ENCODE peak calls at places on chromosomes 4 and X, in ten cellular contexts. V is fibroblast of villous mesenchyme; O is SK-N-SH; S is pancreas; F is aorta; T is lung; A is MM.1S; J is fibroblast of lung; Y is fibroblast of mammary gland; U is CD4-positive, CD25-positive, alpha-beta regulatory T cell. R is an unnamed sample.

GRCh38 chrX:140764401-140764919 is 54.9 kb downstream of the LINC00632 start:
- DNase-seq in J (peak), S (peak), U (no peak), Y (peak), F (peak), V (peak), A (peak), T (no peak), O (peak), R (no peak)

GRCh38 chr4:145153904-145154298 is 26.5 kb downstream of the OTUD4 start:
- DNase-seq in J (no peak), U (no peak), V (no peak), T (no peak), Y (no peak), A (peak), O (no peak), F (no peak), S (no peak), R (no peak)

GRCh38 chr4:101271516-101271915 is 75.8 kb downstream of the PPP3CA start:
- DNase-seq in O (no peak), V (peak), A (no peak), F (no peak), T (no peak), J (peak), U (no peak), Y (peak), S (no peak), R (no peak)

GRCh38 chr4:24664956-24665355 is 80.6 kb upstream of the DHX15 start:
- DNase-seq in V (peak), O (no peak), Y (peak), A (no peak), T (no peak), J (peak), S (no peak), F (no peak), U (no peak), R (no peak)

GRCh38 chrX:139691493-139691842 is 16.5 kb downstream of the MCF2 start:
- DNase-seq in J (peak), O (peak), S (no peak), F (peak), T (no peak), V (no peak), U (no peak), Y (peak), A (no peak), R (no peak)

GRCh38 chrX:38871129-38872029 is 70.1 kb downstream of the MID1IP1 start:
- DNase-seq in U (no peak), F (no peak), Y (no peak), O (no peak), S (no peak), V (no peak), J (peak), T (no peak), A (no peak), R (no peak)

GRCh38 chr4:156559346-156559745 is 412.3 kb downstream of the PDGFC start:
- DNase-seq in V (no peak), Y (peak), F (no peak), U (no peak), S (no peak), A (no peak), T (no peak), J (peak), O (no peak), R (no peak)

GRCh38 chr4:93960450-93960849 is 131.9 kb downstream of the ATOH1 start:
- DNase-seq in F (no peak), T (no peak), V (no peak), J (no peak), O (no peak), U (no peak), S (no peak), Y (no peak), A (no peak), R (no peak)

GRCh38 chr4:22345678-22346077 is 170.2 kb downstream of the ADGRA3 start:
- DNase-seq in O (no peak), V (no peak), T (no peak), A (no peak), S (no peak), U (no peak), F (no peak), Y (no peak), J (no peak), R (no peak)

GRCh38 chrX:38803609-38804480 is 2.6 kb downstream of the MID1IP1 start:
- DNase-seq in Y (peak), O (peak), F (peak), T (peak), J (peak), A (peak), U (no peak), V (peak), S (peak), R (no peak)

GRCh38 chr4:6898763-6899162 is 10.9 kb upstream of the TBC1D14 start:
- DNase-seq in F (no peak), O (no peak), J (no peak), S (no peak), U (no peak), T (no peak), Y (no peak), V (peak), A (no peak), R (no peak)

GRCh38 chrX:150848914-150849365 is 49.5 kb downstream of the CD99L2 start:
- DNase-seq in A (no peak), Y (no peak), F (no peak), U (no peak), T (peak), J (no peak), V (no peak), O (no peak), S (peak), R (peak)

GRCh38 chr4:16104520-16104919 is 20.7 kb upstream of the PROM1 start:
- DNase-seq in J (no peak), O (no peak), V (no peak), F (no peak), T (no peak), U (no peak), A (no peak), S (no peak), Y (no peak), R (no peak)

GRCh38 chr4:176587920-176588319 is 204.8 kb downstream of the VEGFC start:
- DNase-seq in F (no peak), J (peak), V (peak), A (no peak), S (no peak), T (no peak), Y (peak), O (no peak), U (no peak), R (no peak)

GRCh38 chrX:141989134-141989533 is 85.4 kb downstream of the MAGEC1 start:
- DNase-seq in J (peak), T (no peak), O (no peak), F (no peak), U (no peak), S (no peak), Y (no peak), A (no peak), V (no peak), R (peak)

GRCh38 chr4:121676388-121677075 is 20.2 kb downstream of the ANXA5 start:
- DNase-seq in U (no peak), O (no peak), J (no peak), T (no peak), F (no peak), A (no peak), V (no peak), S (no peak), Y (no peak), R (no peak)

GRCh38 chrX:139932077-139932900 is 564 bp downstream of the ATP11C start:
- DNase-seq in V (peak), S (peak), Y (no peak), O (peak), A (peak), J (peak), F (peak), U (peak), T (peak), R (peak)

DNA sequence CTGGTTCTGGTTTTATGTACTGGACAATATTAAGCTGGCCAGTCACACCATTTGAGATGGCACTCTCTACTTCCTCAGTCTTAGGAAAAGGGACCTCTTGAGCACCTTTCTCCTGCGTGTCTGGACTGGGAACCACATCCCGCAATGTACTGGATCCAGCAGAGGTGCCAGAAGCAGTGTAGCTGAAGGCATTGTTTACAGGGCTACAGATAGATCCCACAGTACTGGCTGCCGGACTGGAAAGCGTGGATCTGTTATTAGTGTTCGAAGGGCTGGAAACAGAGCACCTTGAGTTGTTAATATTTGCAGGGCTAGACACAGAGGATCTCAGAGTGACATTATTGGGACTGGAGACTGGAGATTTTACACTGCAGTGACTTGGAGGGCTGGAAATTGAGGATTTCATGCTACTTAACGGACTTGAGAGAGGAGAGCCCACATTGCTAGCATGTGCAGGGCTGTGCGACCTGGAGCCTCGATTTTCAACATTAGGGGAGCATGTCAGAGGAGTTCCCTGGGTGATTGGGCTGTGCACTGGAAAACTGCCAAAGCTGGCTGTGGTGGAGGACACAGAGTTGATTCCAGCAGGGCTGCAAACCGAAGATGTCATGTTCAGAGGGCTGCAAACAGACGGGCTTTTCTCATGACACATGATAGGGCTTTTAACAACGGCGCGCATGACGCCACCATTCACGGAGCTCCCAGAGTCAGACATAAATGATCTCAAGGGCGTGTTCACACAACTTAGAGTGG is 6.4 kb downstream of the NR3C2 start:
- DNase-seq in U (no peak), J (no peak), F (no peak), O (no peak), S (no peak), Y (no peak), T (no peak), V (no peak), A (no peak), R (no peak)
- H3K4me3 ChIP-seq in U (no peak), J (no peak), F (no peak), O (no peak), S (no peak), Y (no peak), T (no peak), V (no peak), A (no peak), R (no peak)

DNA sequence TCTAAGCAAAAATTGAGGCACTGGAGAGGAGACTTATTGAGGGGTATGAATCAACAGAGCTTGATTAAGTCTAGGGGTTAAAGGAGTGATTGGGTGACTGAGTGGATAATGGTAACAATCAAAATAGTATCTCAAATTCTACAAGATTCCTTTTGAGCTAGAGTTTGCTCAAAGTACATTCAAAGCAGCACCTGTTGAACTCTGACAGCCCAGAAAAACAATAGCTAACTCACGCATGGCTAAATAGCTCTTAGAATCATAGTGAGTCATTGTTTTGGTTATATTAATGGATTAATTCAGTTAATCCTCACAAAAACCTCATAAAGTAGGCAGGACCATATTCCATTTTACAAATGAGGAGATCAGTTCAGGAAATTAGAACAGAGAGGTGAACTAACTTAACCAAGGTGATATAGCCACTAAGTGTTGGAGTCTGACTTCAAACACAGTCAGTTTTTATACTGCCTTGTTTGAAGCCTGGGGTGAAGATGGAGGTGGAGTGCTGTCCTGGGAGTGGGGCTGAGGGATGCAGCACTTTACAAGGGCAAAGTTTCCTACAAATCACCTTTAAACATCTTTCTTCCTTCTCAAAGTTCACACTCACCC is 35.9 kb upstream of the PPM1K start:
- DNase-seq in A (peak), Y (no peak), F (no peak), O (no peak), J (peak), U (peak), T (no peak), V (no peak), S (no peak), R (no peak)
- H3K4me3 ChIP-seq in A (peak), Y (no peak), F (no peak), O (no peak), J (no peak), U (peak), T (no peak), V (peak), S (no peak), R (peak)

GRCh38 chr4:41361831-41362646 is 105.3 kb downstream of the UCHL1 start:
- DNase-seq in Y (no peak), O (peak), T (no peak), F (no peak), V (no peak), A (no peak), J (no peak), S (no peak), U (no peak), R (peak)

GRCh38 chr4:41360911-41361830 is 104.4 kb downstream of the UCHL1 start:
- DNase-seq in S (peak), Y (peak), A (no peak), J (peak), V (peak), U (no peak), O (peak), F (peak), T (peak), R (peak)

GRCh38 chr4:41364871-41365270 is 108.1 kb downstream of the UCHL1 start:
- DNase-seq in O (no peak), U (no peak), Y (no peak), F (no peak), T (no peak), J (no peak), V (no peak), A (no peak), S (no peak), R (no peak)

GRCh38 chr4:41363384-41363981 is 106.8 kb downstream of the UCHL1 start:
- DNase-seq in O (no peak), A (no peak), U (no peak), T (peak), Y (peak), J (peak), F (peak), S (no peak), V (peak), R (peak)

GRCh38 chr4:41362647-41363383 is 106.1 kb downstream of the UCHL1 start:
- DNase-seq in T (no peak), V (no peak), F (no peak), U (no peak), A (no peak), J (peak), O (no peak), Y (no peak), S (no peak), R (no peak)
- H3K4me3 ChIP-seq in T (no peak), V (no peak), F (peak), U (no peak), A (no peak), J (no peak), O (no peak), Y (no peak), S (no peak), R (peak)

GRCh38 chr4:186722856-186723206 is 825 bp downstream of the FAT1 start:
- DNase-seq in J (no peak), T (no peak), O (no peak), Y (peak), V (peak), S (no peak), U (no peak), A (peak), F (no peak), R (no peak)

GRCh38 chr4:186723207-186724047 is at the start of gene FAT1:
- DNase-seq in V (peak), A (peak), T (peak), U (no peak), Y (peak), S (peak), O (peak), J (peak), F (peak), R (no peak)

GRCh38 chr4:186724861-186725419 is 1.3 kb upstream of the FAT1 start:
- DNase-seq in J (peak), F (no peak), O (no peak), Y (peak), S (peak), U (no peak), T (no peak), V (peak), A (peak), R (peak)

GRCh38 chr4:186725422-186726149 is 1.9 kb upstream of the FAT1 start:
- DNase-seq in J (peak), V (peak), T (peak), S (peak), Y (peak), A (peak), F (peak), O (peak), U (no peak), R (peak)

GRCh38 chr4:186724048-186724860 is 598 bp upstream of the FAT1 start:
- DNase-seq in O (peak), A (peak), U (no peak), V (peak), Y (peak), S (peak), T (peak), J (peak), F (peak), R (peak)
- H3K4me3 ChIP-seq in O (peak), A (peak), U (no peak), V (peak), Y (peak), S (peak), T (peak), J (peak), F (peak), R (peak)

GRCh38 chrX:2497961-2498780 is 2.6 kb downstream of the DHRSX start:
- DNase-seq in O (no peak), A (no peak), S (peak), V (peak), F (no peak), T (no peak), U (no peak), Y (peak), J (peak), R (no peak)
- H3K4me3 ChIP-seq in O (peak), A (no peak), S (peak), V (peak), F (no peak), T (no peak), U (peak), Y (peak), J (peak), R (no peak)

DNA sequence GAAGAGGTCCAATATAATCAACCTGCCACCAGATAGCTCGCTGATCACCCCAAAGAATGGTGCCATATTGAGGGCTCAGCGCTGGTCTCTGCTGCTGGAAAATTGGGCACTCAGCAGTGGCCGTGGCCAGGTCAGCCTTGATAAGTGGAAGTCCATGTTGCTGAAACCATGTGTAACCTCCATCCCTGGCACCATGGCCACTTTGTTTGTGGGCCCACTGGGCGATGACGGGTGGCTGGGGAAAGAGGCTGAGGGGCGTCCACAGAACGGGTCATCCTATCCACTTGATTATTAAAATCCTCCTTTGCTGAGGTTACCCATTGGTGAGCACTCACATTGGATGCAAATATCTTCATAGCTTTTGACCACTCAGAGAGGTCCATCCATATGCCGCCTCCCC is 7.7 kb downstream of the F8A2 start:
- DNase-seq in A (no peak), J (no peak), S (no peak), Y (no peak), V (no peak), U (no peak), F (no peak), O (no peak), T (no peak), R (no peak)
- H3K4me3 ChIP-seq in A (no peak), J (no peak), S (no peak), Y (no peak), V (no peak), U (no peak), F (no peak), O (no peak), T (no peak), R (no peak)

R was measured in PC-9.